ENCODE peak calls at places on chromosome 14, in ten cellular contexts. V, N, P, F, U, E, I, C, J and A are unnamed samples.

GRCh38 chr14:101470266-101470665 is 91.0 kb upstream of the DIO3 start:
- DNase-seq in V (no peak), N (no peak), P (peak), F (no peak), U (no peak), E (no peak), I (no peak), C (no peak), J (no peak), A (peak)

GRCh38 chr14:44565968-44566367 is 58.9 kb upstream of the FSCB start:
- DNase-seq in V (no peak), N (no peak), P (no peak), F (no peak), U (no peak), E (no peak), I (no peak), C (no peak), J (no peak), A (no peak)

GRCh38 chr14:59419383-59419782 is 45.8 kb downstream of the GPR135 start:
- DNase-seq in V (no peak), N (no peak), P (no peak), F (no peak), U (no peak), E (no peak), I (no peak), C (no peak), J (no peak), A (no peak)

GRCh38 chr14:32576088-32576795 is 247.1 kb downstream of the AKAP6 start:
- DNase-seq in V (peak), N (peak), P (no peak), F (no peak), U (peak), E (peak), I (no peak), C (peak), J (peak), A (no peak)

GRCh38 chr14:63454863-63455622 is 88.1 kb downstream of the PPP2R5E start:
- DNase-seq in V (no peak), N (no peak), P (no peak), F (no peak), U (peak), E (peak), I (no peak), C (peak), J (peak), A (no peak)

GRCh38 chr14:92121207-92121669 is 268 bp downstream of the NDUFB1 start:
- DNase-seq in V (peak), N (no peak), P (no peak), F (peak), U (peak), E (peak), I (peak), C (no peak), J (peak), A (peak)

GRCh38 chr14:61451491-61451890 is 130.1 kb downstream of the PRKCH start:
- DNase-seq in V (no peak), N (no peak), P (no peak), F (no peak), U (no peak), E (no peak), I (no peak), C (no peak), J (no peak), A (no peak)

GRCh38 chr14:78764240-78764639 is 594.1 kb downstream of the NRXN3 start:
- DNase-seq in V (no peak), N (no peak), P (no peak), F (no peak), U (peak), E (peak), I (peak), C (no peak), J (peak), A (no peak)

GRCh38 chr14:76812093-76812421 is 625 bp downstream of the ANGEL1 start:
- DNase-seq in V (no peak), N (no peak), P (no peak), F (no peak), U (peak), E (no peak), I (no peak), C (no peak), J (no peak), A (no peak)

GRCh38 chr14:53620325-53620716 is 336.3 kb downstream of the BMP4 start:
- DNase-seq in V (no peak), N (no peak), P (no peak), F (no peak), U (no peak), E (no peak), I (no peak), C (no peak), J (peak), A (no peak)

GRCh38 chr14:68337279-68337678 is 455.6 kb downstream of the ZFP36L1 start:
- DNase-seq in V (no peak), N (no peak), P (no peak), F (no peak), U (no peak), E (no peak), I (no peak), C (peak), J (no peak), A (no peak)

GRCh38 chr14:62983821-62984220 is 61.4 kb downstream of the KCNH5 start:
- DNase-seq in V (no peak), N (no peak), P (no peak), F (no peak), U (no peak), E (no peak), I (no peak), C (no peak), J (no peak), A (no peak)

GRCh38 chr14:67733609-67734008 is 31.9 kb downstream of the RDH12 start:
- DNase-seq in V (no peak), N (no peak), P (no peak), F (no peak), U (no peak), E (no peak), I (peak), C (no peak), J (no peak), A (no peak)

GRCh38 chr14:39704581-39704980 is 272.3 kb upstream of the FBXO33 start:
- DNase-seq in V (no peak), N (no peak), P (no peak), F (no peak), U (no peak), E (no peak), I (no peak), C (peak), J (no peak), A (no peak)

GRCh38 chr14:36070056-36071043 is 106.2 kb downstream of the PTCSC3 start:
- DNase-seq in V (no peak), N (no peak), P (no peak), F (no peak), U (peak), E (peak), I (peak), C (peak), J (peak), A (peak)

GRCh38 chr14:35339761-35340406 is 47.7 kb downstream of the PSMA6 start:
- DNase-seq in V (peak), N (no peak), P (no peak), F (peak), U (no peak), E (no peak), I (no peak), C (peak), J (no peak), A (no peak)

GRCh38 chr14:92724516-92725340 is 23.7 kb downstream of the LGMN start:
- DNase-seq in V (no peak), N (no peak), P (no peak), F (peak), U (no peak), E (no peak), I (peak), C (no peak), J (no peak), A (no peak)

GRCh38 chr14:22752422-22752821 is 14.1 kb upstream of the OXA1L start:
- DNase-seq in V (no peak), N (no peak), P (no peak), F (no peak), U (peak), E (no peak), I (no peak), C (no peak), J (no peak), A (no peak)

GRCh38 chr14:91893659-91894058 is 26.3 kb upstream of the TC2N start:
- DNase-seq in V (peak), N (no peak), P (no peak), F (no peak), U (no peak), E (no peak), I (no peak), C (no peak), J (no peak), A (no peak)